ENCODE peak calls at places on chromosome 9, in eight cellular contexts. I is ACHN; U is body of pancreas; W is SHP77 treated with DMSO at 0.1 percent for 48 hours; Y is NCI-H2171; L is NCI-H1092; X is IMR-90; D is stimulated activated CD4-positive, alpha-beta T cell treated with anti-CD3 and anti-CD28 coated beads, Interleukin-15, amount 100 ng/mL, for 24 hours. R is an unnamed sample.

GRCh38 chr9:128120061-128120740 is 7.3 kb downstream of the PTGES2 start:
- DNase-seq in I (no peak), U (peak), W (no peak), Y (no peak), L (no peak), X (no peak), D (no peak), R (peak)

GRCh38 chr9:102113191-102113590 is 374.7 kb upstream of the GRIN3A start:
- DNase-seq in I (no peak), U (no peak), W (no peak), Y (no peak), L (no peak), X (no peak), D (no peak), R (no peak)

GRCh38 chr9:10232352-10232930 is 380.4 kb downstream of the PTPRD start:
- DNase-seq in I (peak), U (no peak), W (no peak), Y (no peak), L (no peak), X (peak), D (no peak), R (no peak)

GRCh38 chr9:95772320-95773060 is 103.0 kb upstream of the ERCC6L2 start:
- DNase-seq in I (no peak), U (peak), W (no peak), Y (no peak), L (no peak), X (peak), D (no peak), R (no peak)

GRCh38 chr9:126053913-126054312 is 272.7 kb upstream of the MVB12B start:
- DNase-seq in I (no peak), U (no peak), W (no peak), Y (no peak), L (no peak), X (no peak), D (no peak), R (no peak)

GRCh38 chr9:137028281-137029057 is 432 bp upstream of the ABCA2 start:
- DNase-seq in I (peak), U (peak), W (no peak), Y (peak), L (peak), X (peak), D (peak), R (peak)

GRCh38 chr9:132768932-132769894 is 98.9 kb downstream of the GTF3C4 start:
- DNase-seq in I (peak), U (peak), W (no peak), Y (no peak), L (peak), X (peak), D (peak), R (no peak)

GRCh38 chr9:105119166-105119565 is 125.3 kb upstream of the SLC44A1 start:
- DNase-seq in I (no peak), U (no peak), W (no peak), Y (no peak), L (peak), X (no peak), D (no peak), R (no peak)

GRCh38 chr9:131518553-131518952 is 12.5 kb downstream of the UCK1 start:
- DNase-seq in I (no peak), U (no peak), W (no peak), Y (no peak), L (no peak), X (no peak), D (no peak), R (no peak)

GRCh38 chr9:33906769-33907168 is 89.8 kb downstream of the UBE2R2 start:
- DNase-seq in I (no peak), U (no peak), W (no peak), Y (no peak), L (no peak), X (no peak), D (no peak), R (no peak)

GRCh38 chr9:135661801-135662560 is 1.1 kb upstream of the LCN9 start:
- DNase-seq in I (no peak), U (no peak), W (no peak), Y (no peak), L (no peak), X (no peak), D (no peak), R (no peak)

GRCh38 chr9:132647355-132647754 is 22.4 kb downstream of the DDX31 start:
- DNase-seq in I (peak), U (no peak), W (no peak), Y (no peak), L (no peak), X (peak), D (peak), R (no peak)

GRCh38 chr9:69391946-69392345 is 66.9 kb downstream of the ENTREP1 start:
- DNase-seq in I (no peak), U (no peak), W (no peak), Y (no peak), L (no peak), X (no peak), D (no peak), R (peak)

GRCh38 chr9:77673912-77674791 is 26.0 kb upstream of the GNA14 start:
- DNase-seq in I (no peak), U (no peak), W (no peak), Y (no peak), L (no peak), X (peak), D (no peak), R (no peak)

GRCh38 chr9:138044485-138045383 is 167.2 kb downstream of the CACNA1B start:
- DNase-seq in I (no peak), U (no peak), W (no peak), Y (no peak), L (no peak), X (no peak), D (no peak), R (no peak)

GRCh38 chr9:118170032-118170955 is 466.1 kb downstream of the TLR4 start:
- DNase-seq in I (peak), U (peak), W (peak), Y (peak), L (peak), X (no peak), D (no peak), R (no peak)

GRCh38 chr9:69476016-69476415 is 151.0 kb downstream of the ENTREP1 start:
- DNase-seq in I (no peak), U (no peak), W (no peak), Y (no peak), L (no peak), X (no peak), D (no peak), R (no peak)

GRCh38 chr9:122144836-122145235 is 14.7 kb downstream of the NDUFA8 start:
- DNase-seq in I (no peak), U (no peak), W (no peak), Y (no peak), L (no peak), X (no peak), D (no peak), R (no peak)

GRCh38 chr9:80175286-80175906 is 603.6 kb downstream of the TLE4 start:
- DNase-seq in I (peak), U (peak), W (peak), Y (peak), L (peak), X (peak), D (peak), R (no peak)

GRCh38 chr9:138120511-138121437 is 243.2 kb downstream of the CACNA1B start:
- DNase-seq in I (no peak), U (no peak), W (no peak), Y (no peak), L (no peak), X (no peak), D (no peak), R (no peak)

GRCh38 chr9:95081998-95082397 is 235.5 kb downstream of the FANCC start:
- DNase-seq in I (no peak), U (no peak), W (no peak), Y (no peak), L (no peak), X (no peak), D (no peak), R (no peak)

GRCh38 chr9:110180713-110181434 is 27.1 kb downstream of the C9orf152 start:
- DNase-seq in I (no peak), U (peak), W (no peak), Y (no peak), L (no peak), X (peak), D (no peak), R (no peak)

GRCh38 chr9:109906766-109907382 is 126.9 kb downstream of the PALM2AKAP2 start:
- DNase-seq in I (no peak), U (no peak), W (no peak), Y (no peak), L (no peak), X (peak), D (no peak), R (no peak)

GRCh38 chr9:100911273-100911672 is 117.3 kb upstream of the PLPPR1 start:
- DNase-seq in I (no peak), U (no peak), W (no peak), Y (peak), L (peak), X (no peak), D (no peak), R (no peak)